ENCODE peak calls at places on chromosomes 13 and 19, in nine cellular contexts. E is astrocyte; U is endodermal cell; B is heart right ventricle; Z is CD8-positive, alpha-beta memory T cell; Q is pancreas; C is GM06990; O is HCT116; X is cardiac muscle cell. A is an unnamed sample. For H3K36me3, the result is how much of the 10 kb centered on the place peaks cover.

GRCh38 chr13:28983661-28984060 is 163.5 kb downstream of the MTUS2 start:
- DNase-seq in U (peak), C (no peak), Q (peak), Z (no peak), O (no peak), X (no peak), E (no peak), B (no peak), A (no peak)

GRCh38 chr19:33394006-33394722 is 20.7 kb downstream of the CEBPG start:
- DNase-seq in Q (no peak), B (no peak), O (no peak), Z (no peak), C (no peak), E (peak), U (no peak), X (peak), A (no peak)

GRCh38 chr19:41363753-41364545 is at the start of gene B9D2:
- DNase-seq in U (peak), O (peak), X (peak), Q (peak), E (peak), C (peak), B (peak), Z (peak), A (peak)

GRCh38 chr13:72864142-72865035 is 82.5 kb downstream of the PIBF1 start:
- DNase-seq in C (peak), E (peak), O (no peak), X (no peak), U (no peak), B (no peak), Z (no peak), Q (no peak), A (no peak)

GRCh38 chr19:2426661-2427322 is 594 bp downstream of the TIMM13 start:
- DNase-seq in B (no peak), C (no peak), U (peak), Q (peak), Z (peak), E (no peak), O (peak), X (peak), A (no peak)

GRCh38 chr13:105159794-105160193 is 1375.7 kb downstream of the EFNB2 start:
- DNase-seq in U (no peak), E (no peak), B (no peak), Z (no peak), X (no peak), O (no peak), C (no peak), Q (no peak), A (no peak)

GRCh38 chr19:2629491-2630351 is 72.8 kb downstream of the GNG7 start:
- DNase-seq in B (no peak), Z (no peak), X (peak), C (no peak), U (no peak), O (no peak), Q (no peak), E (no peak), A (no peak)

GRCh38 chr13:107413005-107413404 is 802.3 kb downstream of the LIG4 start:
- DNase-seq in E (no peak), Z (no peak), C (no peak), O (no peak), B (no peak), X (no peak), U (no peak), Q (no peak), A (no peak)

GRCh38 chr13:80180745-80181144 is 160.2 kb downstream of the SPRY2 start:
- DNase-seq in Z (no peak), C (no peak), B (no peak), X (no peak), O (no peak), E (no peak), Q (no peak), U (no peak), A (no peak)

GRCh38 chr13:33452873-33453558 is 167.5 kb upstream of the STARD13 start:
- DNase-seq in Z (no peak), B (peak), U (no peak), Q (no peak), E (no peak), O (no peak), C (no peak), X (no peak), A (no peak)

GRCh38 chr13:59064042-59064441 is 1099.7 kb downstream of the DIAPH3 start:
- DNase-seq in B (no peak), X (no peak), Z (no peak), E (no peak), U (no peak), C (no peak), O (no peak), Q (no peak), A (no peak)

GRCh38 chr19:34481861-34482379 is 362 bp downstream of the WTIP start:
- DNase-seq in E (no peak), C (no peak), U (peak), O (no peak), B (no peak), Z (no peak), Q (no peak), X (no peak), A (no peak)
- H3K4me3 ChIP-seq in E (peak), C (no peak), U (peak), O (no peak), B (peak), Z (no peak), Q (peak), X (peak), A (peak)

DNA sequence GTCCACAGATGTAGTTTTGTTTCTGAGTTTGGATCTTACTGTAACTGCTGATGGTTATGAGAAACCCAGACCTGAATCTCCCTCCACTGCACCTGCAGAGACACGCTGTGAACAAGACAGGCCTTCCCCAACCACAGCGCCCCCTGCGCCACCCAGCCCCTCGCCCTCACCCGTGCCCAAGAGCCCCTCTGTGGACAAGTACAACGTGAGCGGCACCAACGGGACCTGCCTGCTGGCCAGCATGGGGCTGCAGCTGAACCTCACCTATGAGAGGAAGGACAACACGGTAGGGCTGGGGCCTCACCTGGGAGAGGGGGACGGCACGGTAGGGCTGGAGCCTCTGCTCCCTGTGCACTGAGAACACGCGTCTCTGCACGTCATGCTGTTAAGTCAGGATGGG is 22.3 kb downstream of the LAMP1 start:
- DNase-seq in Q (no peak), C (no peak), O (no peak), B (no peak), U (no peak), Z (no peak), E (no peak), X (no peak), A (no peak)
- H3K36me3 ChIP-seq in Q (under half), C (under half), O (under half), B (half or more), U (half or more), Z (under half), E (under half), X (under half), A (under half)

DNA sequence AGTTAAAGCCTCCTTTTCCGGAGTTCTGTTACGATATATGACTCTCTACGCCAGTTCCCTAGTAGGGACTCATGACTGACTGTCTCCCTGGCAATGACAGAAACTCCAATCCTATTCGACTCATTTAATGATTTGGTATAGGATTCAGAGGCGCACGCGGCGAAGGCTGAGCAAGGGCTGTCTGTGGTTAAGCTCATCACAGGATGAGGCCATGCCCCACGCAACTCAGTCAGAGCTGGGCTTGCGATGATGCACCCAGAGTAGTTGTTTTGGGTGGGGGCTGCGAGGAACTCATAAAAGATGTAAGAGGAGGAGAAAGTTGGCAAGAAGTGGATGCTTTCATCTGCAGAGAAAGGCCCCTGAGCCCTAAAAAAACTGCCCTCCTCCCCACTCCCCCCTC is 468 bp upstream of the SERTM1 start:
- DNase-seq in Q (no peak), C (no peak), X (no peak), E (no peak), B (no peak), Z (no peak), O (no peak), U (no peak), A (no peak)
- H3K4me3 ChIP-seq in Q (no peak), C (no peak), X (peak), E (no peak), B (no peak), Z (no peak), O (no peak), U (peak), A (peak)

GRCh38 chr13:21066946-21067345 is 5.6 kb upstream of the LATS2 start:
- DNase-seq in X (no peak), E (no peak), Z (no peak), O (no peak), Q (no peak), C (no peak), B (no peak), U (no peak), A (no peak)
- H3K36me3 ChIP-seq in X (under half), E (under half), Z (under half), O (under half), Q (under half), C (under half), B (under half), U (under half), A (under half)

DNA sequence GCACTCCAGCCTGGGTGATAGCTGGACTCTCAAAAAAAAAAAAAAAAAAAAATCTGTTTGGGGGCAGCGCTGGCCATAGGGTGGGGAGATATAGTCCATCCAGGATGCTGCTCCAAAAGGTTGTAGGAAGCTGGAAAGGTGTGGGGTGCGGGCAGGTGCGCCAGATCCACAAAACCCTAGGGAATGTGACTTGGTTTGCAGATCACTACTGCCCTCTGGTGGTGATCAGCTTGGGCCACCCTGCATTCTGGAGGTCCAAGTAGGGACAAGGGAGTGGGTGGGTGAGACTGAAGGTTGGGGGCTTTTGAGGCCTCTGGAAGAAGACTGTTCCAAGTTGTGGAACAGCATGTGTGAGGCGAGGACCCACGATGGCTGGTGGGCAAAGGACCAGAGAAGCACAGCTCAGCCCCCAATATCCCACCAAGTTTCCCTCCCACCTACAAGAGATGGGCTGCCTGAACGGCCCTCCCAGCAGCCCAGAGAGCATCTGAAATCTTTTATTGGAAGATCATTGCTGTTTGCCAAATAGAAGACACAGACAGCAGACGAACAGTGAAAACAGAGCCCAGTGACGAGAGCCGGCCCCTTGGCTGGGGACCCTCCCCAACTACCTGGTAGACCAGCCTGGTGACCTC is 10.4 kb upstream of the TYK2 start:
- DNase-seq in U (peak), C (no peak), Q (peak), E (peak), O (peak), Z (peak), X (peak), B (peak), A (no peak)
- H3K4me3 ChIP-seq in U (no peak), C (no peak), Q (no peak), E (no peak), O (no peak), Z (no peak), X (no peak), B (no peak), A (no peak)

GRCh38 chr19:15268928-15269253 is 36.6 kb upstream of the EPHX3 start:
- DNase-seq in Z (no peak), X (no peak), U (no peak), B (no peak), C (no peak), E (no peak), Q (no peak), O (no peak), A (no peak)

GRCh38 chr19:15269806-15270205 is 37.6 kb upstream of the EPHX3 start:
- DNase-seq in E (no peak), U (no peak), Z (no peak), X (no peak), C (no peak), O (no peak), Q (no peak), B (no peak), A (no peak)

GRCh38 chr19:15266683-15267082 is 34.4 kb upstream of the EPHX3 start:
- DNase-seq in C (no peak), Q (no peak), B (no peak), U (no peak), E (no peak), X (no peak), Z (no peak), O (no peak), A (no peak)

GRCh38 chr19:15265849-15266248 is 33.6 kb upstream of the EPHX3 start:
- DNase-seq in B (peak), O (no peak), X (peak), C (no peak), E (peak), Z (no peak), Q (peak), U (no peak), A (peak)

GRCh38 chr19:15268192-15268927 is 36.1 kb upstream of the EPHX3 start:
- DNase-seq in U (no peak), C (no peak), O (no peak), E (no peak), Q (no peak), Z (no peak), B (no peak), X (no peak), A (no peak)
- H3K36me3 ChIP-seq in U (half or more), C (half or more), O (under half), E (under half), Q (under half), Z (half or more), B (under half), X (under half), A (under half)

GRCh38 chr19:51726049-51726448 is 2.3 kb upstream of the HAS1 start:
- DNase-seq in Q (no peak), U (peak), O (no peak), E (peak), B (no peak), Z (no peak), X (peak), C (no peak), A (no peak)
- H3K4me3 ChIP-seq in Q (no peak), U (no peak), O (no peak), E (no peak), B (no peak), Z (no peak), X (no peak), C (no peak), A (no peak)